ENCODE peak calls at places on chromosomes 13 and 19, in ten cellular contexts. P, H, D, I, A, O, G, M, F and L are unnamed samples.

GRCh38 chr13:71213252-71213821 is 653.7 kb downstream of the DACH1 start:
- DNase-seq in P (no peak), D (no peak), G (no peak), F (no peak), I (no peak), H (no peak), O (no peak), A (no peak), M (no peak), L (no peak)

GRCh38 chr13:30047154-30047874 is 196.9 kb upstream of the UBL3 start:
- DNase-seq in G (no peak), I (no peak), F (no peak), M (no peak), D (no peak), P (peak; percentile 30), A (peak; percentile 41), O (peak; percentile 20), H (no peak), L (no peak)

GRCh38 chr19:1252818-1253513 is 4.6 kb downstream of the MIDN start:
- DNase-seq in I (peak; percentile 83), A (peak; percentile 86), O (peak; percentile 77), M (peak; percentile 87), F (no peak), G (no peak), D (no peak), P (peak; percentile 95), H (peak; percentile 96), L (peak; percentile 62)

GRCh38 chr19:52691737-52692136 is 43.1 kb downstream of the ZNF611 start:
- DNase-seq in O (no peak), F (no peak), G (no peak), P (no peak), I (no peak), H (no peak), M (no peak), A (no peak), D (peak; percentile 28), L (no peak)

GRCh38 chr19:18306903-18307681 is 15.8 kb downstream of the LSM4 start:
- DNase-seq in P (no peak), H (peak; percentile 65), I (no peak), G (no peak), D (no peak), F (no peak), O (peak; percentile 37), M (peak; percentile 5), A (peak; percentile 41), L (no peak)

GRCh38 chr13:39734952-39735351 is 79.5 kb downstream of the COG6 start:
- DNase-seq in F (no peak), H (no peak), A (no peak), D (no peak), O (no peak), I (no peak), P (no peak), G (no peak), M (no peak), L (no peak)

GRCh38 chr19:30968841-30969399 is 380.3 kb downstream of the TSHZ3 start:
- DNase-seq in F (no peak), M (no peak), H (no peak), D (no peak), P (no peak), G (no peak), A (no peak), I (no peak), O (no peak), L (no peak)

GRCh38 chr13:98722958-98723357 is 29.5 kb downstream of the SLC15A1 start:
- DNase-seq in M (no peak), O (no peak), A (no peak), H (no peak), D (no peak), I (no peak), F (no peak), G (no peak), P (no peak), L (no peak)

GRCh38 chr19:42074513-42075363 is 1.2 kb upstream of the ZNF574 start:
- DNase-seq in A (peak; percentile 25), H (no peak), P (no peak), F (no peak), D (no peak), G (no peak), O (no peak), M (peak; percentile 42), I (no peak), L (no peak)

GRCh38 chr19:58117841-58118575 is 20.0 kb upstream of the ZSCAN18 start:
- DNase-seq in I (peak; percentile 12), G (no peak), O (no peak), F (no peak), A (no peak), H (peak; percentile 49), P (no peak), D (no peak), M (no peak), L (no peak)

GRCh38 chr13:33202644-33203169 is 82.8 kb downstream of the STARD13 start:
- DNase-seq in F (no peak), A (no peak), I (no peak), O (no peak), G (no peak), H (no peak), D (no peak), P (no peak), M (no peak), L (no peak)

GRCh38 chr19:10339380-10339960 is at the start of gene ICAM3:
- DNase-seq in F (peak; percentile 47), G (no peak), P (peak; percentile 59), I (no peak), A (peak; percentile 80), O (peak; percentile 51), M (no peak), D (no peak), H (peak; percentile 59), L (peak; percentile 47)

GRCh38 chr13:113400621-113401451 is 36.9 kb upstream of the GRTP1 start:
- DNase-seq in P (no peak), A (no peak), H (peak; percentile 60), M (no peak), F (no peak), O (no peak), G (no peak), D (no peak), I (no peak), L (no peak)

GRCh38 chr19:48102870-48103751 is 7.5 kb downstream of the PLA2G4C start:
- DNase-seq in D (peak; percentile 33), F (peak; percentile 18), I (no peak), A (peak; percentile 45), H (no peak), P (no peak), M (peak; percentile 69), G (peak; percentile 71), O (peak; percentile 24), L (no peak)

GRCh38 chr13:42275506-42275905 is 3.6 kb downstream of the AKAP11 start:
- DNase-seq in F (no peak), P (no peak), M (no peak), D (no peak), O (no peak), H (no peak), A (no peak), I (no peak), G (no peak), L (no peak)

GRCh38 chr19:16161848-16162247 is 11.5 kb downstream of the CIB3 start:
- DNase-seq in P (no peak), M (no peak), A (no peak), H (no peak), O (no peak), G (no peak), I (no peak), D (no peak), F (no peak), L (no peak)

GRCh38 chr13:109093988-109094387 is 464.6 kb downstream of the MYO16 start:
- DNase-seq in F (no peak), M (no peak), H (no peak), D (no peak), A (no peak), P (peak; percentile 41), I (no peak), O (no peak), G (peak; percentile 30), L (no peak)

GRCh38 chr13:113353254-113353653 is 10.7 kb downstream of the GRTP1 start:
- DNase-seq in A (no peak), M (no peak), G (no peak), H (no peak), O (no peak), I (no peak), D (no peak), F (no peak), P (no peak), L (no peak)

GRCh38 chr13:80132741-80133601 is 208.0 kb downstream of the SPRY2 start:
- DNase-seq in H (no peak), G (no peak), D (no peak), M (no peak), F (no peak), P (no peak), I (no peak), A (no peak), O (no peak), L (no peak)

GRCh38 chr13:91017669-91018053 is 329.8 kb upstream of the MIR17HG start:
- DNase-seq in I (no peak), F (no peak), P (no peak), A (no peak), H (no peak), D (peak; percentile 15), O (no peak), G (no peak), M (no peak), L (no peak)

GRCh38 chr13:92963029-92963428 is 263.6 kb upstream of the GPC6 start:
- DNase-seq in O (no peak), M (no peak), G (no peak), F (no peak), D (no peak), A (no peak), H (no peak), I (no peak), P (no peak), L (no peak)

GRCh38 chr19:54572696-54573311 is 786 bp upstream of the LILRA2 start:
- DNase-seq in D (no peak), O (no peak), A (no peak), I (no peak), M (no peak), H (no peak), F (no peak), G (no peak), P (peak; percentile 83), L (no peak)